ENCODE peak calls at places on chromosome 12, in eight cellular contexts. I, N, W, A, Q, C, J and X are unnamed samples.

GRCh38 chr12:100656141-100656540 is 82.7 kb downstream of the GAS2L3 start:
- DNase-seq in I (no peak), N (no peak), W (no peak), A (no peak), Q (peak), C (no peak), J (no peak), X (no peak)

GRCh38 chr12:98422359-98422758 is 93.0 kb upstream of the TMPO start:
- DNase-seq in I (no peak), N (no peak), W (no peak), A (no peak), Q (no peak), C (no peak), J (no peak), X (no peak)

GRCh38 chr12:79482323-79482722 is 208.4 kb downstream of the PAWR start:
- DNase-seq in I (no peak), N (peak), W (no peak), A (no peak), Q (peak), C (no peak), J (no peak), X (no peak)

GRCh38 chr12:49111206-49111605 is 559 bp upstream of the LMBR1L start:
- DNase-seq in I (no peak), N (no peak), W (no peak), A (no peak), Q (no peak), C (no peak), J (no peak), X (no peak)

GRCh38 chr12:75756771-75757170 is 245.4 kb upstream of the KRR1 start:
- DNase-seq in I (no peak), N (no peak), W (no peak), A (no peak), Q (no peak), C (no peak), J (no peak), X (no peak)

GRCh38 chr12:79435742-79436141 is 255.0 kb downstream of the PAWR start:
- DNase-seq in I (peak), N (no peak), W (no peak), A (no peak), Q (no peak), C (no peak), J (no peak), X (no peak)

GRCh38 chr12:123059501-123059900 is 79.0 kb downstream of the ARL6IP4 start:
- DNase-seq in I (no peak), N (no peak), W (no peak), A (no peak), Q (no peak), C (no peak), J (no peak), X (peak)

GRCh38 chr12:30822385-30823139 is 67.8 kb upstream of the CAPRIN2 start:
- DNase-seq in I (peak), N (peak), W (peak), A (no peak), Q (peak), C (peak), J (peak), X (peak)

GRCh38 chr12:20212658-20213387 is 155.5 kb upstream of the PDE3A start:
- DNase-seq in I (peak), N (peak), W (peak), A (no peak), Q (peak), C (peak), J (peak), X (peak)

GRCh38 chr12:94732367-94732990 is 82.1 kb upstream of the TMCC3 start:
- DNase-seq in I (no peak), N (no peak), W (no peak), A (no peak), Q (no peak), C (no peak), J (no peak), X (no peak)

GRCh38 chr12:83197483-83197914 is 510.8 kb downstream of the TMTC2 start:
- DNase-seq in I (no peak), N (peak), W (no peak), A (no peak), Q (peak), C (no peak), J (no peak), X (no peak)

GRCh38 chr12:100970894-100971293 is 176.3 kb downstream of the ANO4 start:
- DNase-seq in I (no peak), N (no peak), W (no peak), A (no peak), Q (no peak), C (no peak), J (no peak), X (no peak)

GRCh38 chr12:30847259-30847658 is 79.3 kb upstream of the TSPAN11 start:
- DNase-seq in I (peak), N (peak), W (peak), A (peak), Q (peak), C (no peak), J (peak), X (peak)

GRCh38 chr12:22865822-22866221 is 240.9 kb downstream of the ETNK1 start:
- DNase-seq in I (no peak), N (no peak), W (no peak), A (no peak), Q (no peak), C (no peak), J (no peak), X (no peak)

GRCh38 chr12:49542592-49543160 is 3.8 kb downstream of the KCNH3 start:
- DNase-seq in I (no peak), N (no peak), W (no peak), A (no peak), Q (no peak), C (no peak), J (no peak), X (no peak)

GRCh38 chr12:54372113-54372806 is 8.0 kb upstream of the GPR84 start:
- DNase-seq in I (no peak), N (no peak), W (no peak), A (no peak), Q (no peak), C (peak), J (no peak), X (no peak)

GRCh38 chr12:20370001-20370381 is 1.7 kb downstream of the PDE3A start:
- DNase-seq in I (peak), N (peak), W (peak), A (no peak), Q (peak), C (peak), J (peak), X (no peak)

GRCh38 chr12:107497231-107497630 is 188.4 kb upstream of the PWP1 start:
- DNase-seq in I (no peak), N (no peak), W (no peak), A (no peak), Q (no peak), C (no peak), J (no peak), X (no peak)

GRCh38 chr12:98355933-98356332 is 159.5 kb upstream of the TMPO start:
- DNase-seq in I (no peak), N (no peak), W (no peak), A (no peak), Q (no peak), C (no peak), J (no peak), X (no peak)

GRCh38 chr12:80038062-80038560 is 61.2 kb upstream of the OTOGL start:
- DNase-seq in I (no peak), N (no peak), W (no peak), A (no peak), Q (no peak), C (no peak), J (no peak), X (no peak)

GRCh38 chr12:121295746-121296617 is 527 bp downstream of the CAMKK2 start:
- DNase-seq in I (no peak), N (peak), W (no peak), A (peak), Q (peak), C (no peak), J (peak), X (no peak)

GRCh38 chr12:21248679-21249078 is 86.0 kb downstream of the SLCO1A2 start:
- DNase-seq in I (no peak), N (no peak), W (peak), A (no peak), Q (peak), C (no peak), J (peak), X (peak)

GRCh38 chr12:40580346-40580745 is 111.9 kb upstream of the CNTN1 start:
- DNase-seq in I (no peak), N (no peak), W (no peak), A (no peak), Q (no peak), C (no peak), J (no peak), X (no peak)

GRCh38 chr12:93601591-93601990 is 29.1 kb downstream of the SOCS2 start:
- DNase-seq in I (no peak), N (no peak), W (no peak), A (no peak), Q (no peak), C (no peak), J (no peak), X (no peak)
- H3K4me3 ChIP-seq in I (no peak), N (no peak), W (no peak), A (no peak), Q (no peak), C (no peak), J (no peak), X (no peak)

DNA sequence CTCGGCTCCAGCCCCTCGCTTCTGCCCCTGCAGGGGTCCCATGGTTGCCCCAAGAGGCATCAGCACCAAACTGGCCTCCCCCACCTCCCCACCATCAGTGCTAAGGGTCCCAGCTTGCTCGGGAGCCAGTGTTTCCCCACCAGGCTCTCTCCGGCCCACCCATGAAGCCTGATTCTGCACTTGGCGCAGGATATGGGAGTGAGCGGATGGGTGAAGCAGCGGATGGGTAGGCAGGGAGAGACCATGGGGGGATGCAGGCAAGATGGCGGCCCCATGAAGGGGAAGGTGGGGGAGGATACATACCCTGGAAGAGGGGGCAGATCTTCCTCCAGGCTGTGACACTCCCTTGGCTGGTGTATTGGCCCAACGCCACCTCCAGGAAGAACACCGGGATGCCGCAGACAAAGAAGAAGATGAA is 9.7 kb downstream of the SLC6A12 start:
- DNase-seq in I (no peak), N (no peak), W (no peak), A (no peak), Q (no peak), C (no peak), J (no peak), X (no peak)
- H3K4me3 ChIP-seq in I (no peak), N (peak), W (no peak), A (no peak), Q (no peak), C (no peak), J (peak), X (no peak)

GRCh38 chr12:108802666-108803036 is 54.7 kb downstream of the SSH1 start:
- DNase-seq in I (no peak), N (no peak), W (no peak), A (no peak), Q (no peak), C (no peak), J (no peak), X (no peak)
- H3K4me3 ChIP-seq in I (no peak), N (no peak), W (no peak), A (no peak), Q (no peak), C (no peak), J (no peak), X (peak)

DNA sequence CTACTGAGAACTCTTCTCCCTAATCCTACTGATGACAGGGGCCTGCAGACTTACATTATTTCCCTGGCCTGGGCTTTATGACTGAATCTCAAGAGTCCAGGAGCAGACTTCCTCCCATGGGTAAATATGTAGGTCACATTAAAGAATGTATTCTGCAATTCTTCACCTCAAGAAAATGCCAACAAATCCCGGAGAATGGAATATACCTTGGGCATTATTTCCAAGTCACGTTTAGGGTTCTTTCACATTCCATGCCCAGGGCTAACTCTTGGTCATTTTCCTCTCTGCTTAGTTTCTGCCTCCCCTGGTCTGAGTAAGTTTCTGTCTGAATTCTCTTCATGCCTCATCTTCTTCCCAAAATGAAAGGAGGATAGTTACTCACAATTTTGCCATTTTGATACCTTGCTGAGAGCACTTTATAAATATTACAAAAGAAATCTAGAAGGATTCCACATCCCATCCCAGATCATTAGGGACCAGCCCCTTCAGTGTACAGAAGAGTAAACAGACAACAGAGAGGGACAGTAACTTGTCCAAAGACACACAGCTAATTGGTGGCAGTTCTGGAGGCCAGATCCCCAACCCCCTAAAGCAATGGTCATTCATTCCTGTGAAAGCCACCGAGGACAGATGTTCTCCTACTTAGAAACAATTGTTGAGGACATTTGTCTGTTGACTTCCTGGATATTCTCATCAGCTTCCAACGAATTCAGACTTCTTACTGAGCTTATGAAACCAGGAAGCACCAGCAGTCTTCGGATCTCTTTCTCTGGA is 605 bp downstream of the PAH start:
- DNase-seq in I (no peak), N (no peak), W (no peak), A (no peak), Q (no peak), C (no peak), J (no peak), X (no peak)
- H3K4me3 ChIP-seq in I (no peak), N (no peak), W (no peak), A (peak), Q (no peak), C (no peak), J (no peak), X (no peak)

GRCh38 chr12:89334770-89335169 is 17.5 kb downstream of the DUSP6 start:
- DNase-seq in I (no peak), N (no peak), W (peak), A (no peak), Q (no peak), C (no peak), J (no peak), X (no peak)

GRCh38 chr12:89343127-89343526 is 9.2 kb downstream of the DUSP6 start:
- DNase-seq in I (peak), N (no peak), W (peak), A (no peak), Q (no peak), C (peak), J (no peak), X (peak)

GRCh38 chr12:89344043-89344861 is 8.0 kb downstream of the DUSP6 start:
- DNase-seq in I (no peak), N (no peak), W (no peak), A (peak), Q (peak), C (no peak), J (no peak), X (no peak)

GRCh38 chr12:89335452-89336244 is 16.7 kb downstream of the DUSP6 start:
- DNase-seq in I (no peak), N (no peak), W (no peak), A (no peak), Q (peak), C (no peak), J (no peak), X (no peak)

GRCh38 chr12:89339531-89339930 is 12.8 kb downstream of the DUSP6 start:
- DNase-seq in I (no peak), N (no peak), W (no peak), A (no peak), Q (no peak), C (no peak), J (no peak), X (no peak)
- H3K4me3 ChIP-seq in I (no peak), N (no peak), W (no peak), A (no peak), Q (no peak), C (no peak), J (no peak), X (no peak)

GRCh38 chr12:109729837-109730200 is 16.2 kb downstream of the FAM222A start:
- DNase-seq in I (no peak), N (no peak), W (no peak), A (no peak), Q (no peak), C (no peak), J (no peak), X (no peak)
- H3K4me3 ChIP-seq in I (no peak), N (no peak), W (no peak), A (no peak), Q (no peak), C (no peak), J (no peak), X (no peak)

GRCh38 chr12:2054091-2055018 is 1.6 kb downstream of the CACNA1C start:
- DNase-seq in I (no peak), N (peak), W (no peak), A (no peak), Q (no peak), C (peak), J (no peak), X (no peak)
- H3K4me3 ChIP-seq in I (peak), N (peak), W (no peak), A (no peak), Q (peak), C (peak), J (no peak), X (peak)

GRCh38 chr12:109464642-109465351 is 12.3 kb downstream of the KCTD10 start:
- DNase-seq in I (no peak), N (no peak), W (peak), A (no peak), Q (no peak), C (no peak), J (no peak), X (peak)

GRCh38 chr12:109463776-109464175 is 13.3 kb downstream of the KCTD10 start:
- DNase-seq in I (no peak), N (no peak), W (peak), A (no peak), Q (no peak), C (no peak), J (no peak), X (no peak)

GRCh38 chr12:109461846-109462766 is 15.0 kb downstream of the KCTD10 start:
- DNase-seq in I (peak), N (peak), W (peak), A (peak), Q (peak), C (peak), J (peak), X (peak)

GRCh38 chr12:109461049-109461845 is 15.9 kb downstream of the KCTD10 start:
- DNase-seq in I (peak), N (no peak), W (peak), A (peak), Q (peak), C (no peak), J (peak), X (peak)

DNA sequence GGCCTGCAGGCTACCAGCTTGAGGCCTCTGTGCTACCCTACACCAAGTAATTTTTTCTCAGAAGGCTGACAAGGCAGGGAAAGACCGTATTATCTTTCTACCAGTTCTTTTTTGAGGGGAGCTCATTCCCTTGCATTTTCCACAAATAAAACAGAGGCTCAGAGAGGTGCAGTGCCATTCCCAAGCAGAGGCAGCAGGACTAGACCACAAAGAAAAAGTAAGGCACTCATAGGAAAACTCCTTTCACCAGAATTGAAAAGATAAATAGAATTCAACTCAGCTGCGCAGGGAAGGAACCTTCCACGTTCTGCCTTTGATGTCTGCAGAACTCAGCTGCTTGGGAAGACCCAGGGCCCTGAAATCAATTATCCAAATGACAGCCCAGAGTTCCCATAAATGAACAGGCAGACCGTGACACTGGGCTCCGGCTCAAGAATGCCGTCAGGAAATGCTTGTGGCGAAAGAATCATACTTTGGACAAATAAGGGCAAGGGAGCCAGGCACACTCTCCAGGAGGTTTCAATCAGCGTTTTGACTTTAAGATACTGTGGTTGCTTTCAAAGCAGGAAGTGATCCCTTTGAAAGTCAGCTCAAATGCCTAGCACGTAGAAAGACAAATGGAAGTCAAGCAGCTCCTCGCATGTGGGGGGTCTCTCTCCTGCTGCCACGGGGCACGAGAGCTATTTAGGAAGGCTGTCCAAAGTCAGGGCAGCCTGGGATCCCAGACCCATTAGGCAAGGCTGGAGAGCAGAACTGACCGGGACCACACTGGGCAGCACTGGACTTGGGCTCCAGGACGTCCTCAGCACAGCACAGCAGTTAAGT is 14.0 kb downstream of the KCTD10 start:
- DNase-seq in I (peak), N (peak), W (peak), A (peak), Q (peak), C (peak), J (peak), X (peak)
- H3K4me3 ChIP-seq in I (peak), N (no peak), W (peak), A (no peak), Q (no peak), C (no peak), J (no peak), X (peak)

DNA sequence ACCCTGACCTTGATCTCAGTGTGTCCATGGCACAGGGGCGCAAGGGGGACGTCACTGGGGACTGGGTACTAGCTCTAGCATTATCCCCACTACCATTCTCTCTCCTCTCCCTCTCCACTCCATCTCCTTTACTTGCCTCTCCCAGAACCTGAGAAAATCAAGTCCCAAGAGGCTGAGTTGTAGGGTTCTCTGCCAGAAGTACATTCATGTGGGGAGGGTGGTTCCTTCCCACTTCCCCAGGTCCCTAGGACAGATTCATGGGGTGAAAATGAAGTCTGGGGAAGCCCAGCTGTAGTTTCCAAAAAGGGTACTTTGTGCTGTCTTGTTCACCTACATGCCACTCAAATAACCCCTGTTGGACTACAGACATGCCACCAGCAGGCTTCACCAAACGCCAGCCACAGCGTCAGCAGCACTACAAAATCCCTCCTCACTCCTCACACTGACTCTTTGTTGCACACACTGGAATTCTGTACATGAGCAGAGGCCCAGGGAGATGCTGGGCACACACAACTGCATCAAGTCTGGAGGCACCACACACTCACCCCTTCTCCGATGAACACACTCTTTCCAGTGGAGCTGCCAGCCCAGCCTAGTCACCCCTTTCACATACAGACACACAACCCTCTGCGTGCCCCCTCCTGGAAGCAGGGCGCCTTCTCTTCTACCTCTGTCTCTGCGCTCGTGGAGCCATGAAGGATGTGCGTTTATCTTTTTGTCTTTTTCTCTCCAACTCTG is 6.9 kb downstream of the RARG start:
- DNase-seq in I (no peak), N (no peak), W (no peak), A (no peak), Q (no peak), C (no peak), J (no peak), X (no peak)
- H3K4me3 ChIP-seq in I (no peak), N (no peak), W (no peak), A (peak), Q (no peak), C (no peak), J (no peak), X (no peak)

GRCh38 chr12:76866726-76867125 is 12.1 kb downstream of the CSRP2 start:
- DNase-seq in I (peak), N (peak), W (no peak), A (no peak), Q (no peak), C (no peak), J (no peak), X (peak)
- H3K4me3 ChIP-seq in I (no peak), N (peak), W (no peak), A (no peak), Q (no peak), C (no peak), J (no peak), X (no peak)